ENCODE peak calls at places on chromosomes 12 and 14, in five cellular contexts. D is testis; N is tibial artery; T is CD8-positive, alpha-beta T cell; S is kidney epithelial cell. I is an unnamed sample.

GRCh38 chr12:69440016-69440415 is 30.2 kb upstream of the FRS2 start:
- DNase-seq in T (no peak), D (no peak), S (no peak), N (no peak), I (no peak)

GRCh38 chr12:14613718-14614117 is 46.0 kb upstream of the PLBD1 start:
- DNase-seq in S (no peak), T (no peak), D (no peak), N (no peak), I (no peak)

GRCh38 chr14:50601405-50601804 is 41.5 kb downstream of the ATL1 start:
- DNase-seq in S (no peak), N (no peak), D (no peak), T (no peak), I (no peak)

GRCh38 chr14:52988153-52988552 is 37.3 kb upstream of the FERMT2 start:
- DNase-seq in D (no peak), S (no peak), N (no peak), T (no peak), I (no peak)

GRCh38 chr14:54761835-54762234 is 140.8 kb downstream of the GCH1 start:
- DNase-seq in N (no peak), S (no peak), D (no peak), T (no peak), I (no peak)

GRCh38 chr12:101925352-101925751 is 48.0 kb downstream of the DRAM1 start:
- DNase-seq in D (peak; percentile 54), N (peak; percentile 86), S (peak; percentile 67), T (no peak), I (peak; percentile 97)

GRCh38 chr14:76420827-76421226 is 44.9 kb downstream of the ESRRB start:
- DNase-seq in S (no peak), T (no peak), D (no peak), N (no peak), I (no peak)

GRCh38 chr14:34676516-34677211 is 37.7 kb downstream of the CFL2 start:
- DNase-seq in T (no peak), N (no peak), S (no peak), D (no peak), I (no peak)

GRCh38 chr12:39993261-39993660 is 112.6 kb downstream of the SLC2A13 start:
- DNase-seq in D (no peak), T (no peak), N (no peak), S (no peak), I (no peak)

GRCh38 chr12:115599251-115599811 is 678.2 kb downstream of the MED13L start:
- DNase-seq in S (no peak), T (no peak), D (peak; percentile 61), N (no peak), I (no peak)

GRCh38 chr12:26787125-26787495 is 45.9 kb downstream of the ITPR2 start:
- DNase-seq in S (no peak), N (no peak), D (no peak), T (no peak), I (peak; percentile 37)

GRCh38 chr14:76168531-76168930 is 16.8 kb downstream of the GPATCH2L start:
- DNase-seq in N (no peak), T (no peak), D (no peak), S (peak; percentile 61), I (no peak)

GRCh38 chr12:128606040-128606439 is 217.7 kb downstream of the SLC15A4 start:
- DNase-seq in T (no peak), S (no peak), D (no peak), N (no peak), I (no peak)

GRCh38 chr12:113863455-113863845 is 102.7 kb downstream of the RBM19 start:
- DNase-seq in S (no peak), N (no peak), T (no peak), D (no peak), I (no peak)

GRCh38 chr14:93239869-93240677 is 33.0 kb downstream of the UBR7 start:
- DNase-seq in S (peak; percentile 45), T (no peak), D (no peak), N (no peak), I (peak; percentile 35)

GRCh38 chr12:111359231-111359913 is 9.5 kb downstream of the PHETA1 start:
- DNase-seq in S (no peak), N (peak; percentile 36), D (no peak), T (no peak), I (no peak)

GRCh38 chr12:26017484-26018211 is 59.2 kb downstream of the RASSF8 start:
- DNase-seq in S (no peak), N (no peak), D (peak; percentile 32), T (no peak), I (no peak)

GRCh38 chr14:61126083-61126962 is 145.3 kb downstream of the SLC38A6 start:
- DNase-seq in S (no peak), D (no peak), N (no peak), T (no peak), I (no peak)

GRCh38 chr12:46266869-46267617 is 1.8 kb downstream of the SLC38A1 start:
- DNase-seq in T (peak; percentile 72), S (no peak), N (peak; percentile 53), D (peak; percentile 53), I (no peak)

GRCh38 chr14:99393059-99393655 is 87.5 kb downstream of the SETD3 start:
- DNase-seq in T (no peak), D (peak; percentile 41), S (no peak), N (no peak), I (no peak)

GRCh38 chr12:62898568-62898967 is 36.4 kb downstream of the PPM1H start:
- DNase-seq in N (no peak), T (no peak), S (no peak), D (no peak), I (no peak)

GRCh38 chr12:31778687-31779086 is 49.9 kb upstream of the AMN1 start:
- DNase-seq in N (no peak), S (no peak), T (no peak), D (no peak), I (no peak)

GRCh38 chr12:107593713-107594381 is 91.8 kb upstream of the PWP1 start:
- DNase-seq in T (no peak), S (no peak), D (peak; percentile 74), N (no peak), I (no peak)

DNA sequence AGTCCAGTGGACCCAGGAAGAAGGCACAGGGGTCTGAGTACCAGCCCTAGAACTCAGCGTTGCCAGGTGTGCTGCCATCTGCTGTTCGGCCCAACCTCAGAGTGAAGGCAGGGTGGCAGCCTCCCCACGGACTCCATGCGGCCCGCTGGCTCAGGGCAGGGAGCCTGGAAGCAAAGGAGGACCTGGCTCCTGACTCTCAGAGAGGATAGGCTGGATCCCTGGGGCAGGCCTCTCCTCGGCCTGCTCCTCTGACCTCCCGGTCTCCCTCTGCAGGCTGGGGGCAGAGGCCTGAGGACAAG is 10.1 kb downstream of the MCRS1 start:
- DNase-seq in D (no peak), N (no peak), T (no peak), S (no peak), I (no peak)
- H3K4me3 ChIP-seq in D (no peak overlapping the region), N (no peak overlapping the region), T (no peak overlapping the region), S (no peak overlapping the region), I (no peak overlapping the region)

GRCh38 chr14:71629250-71629649 is 303.0 kb upstream of the RGS6 start:
- DNase-seq in N (no peak), D (no peak), S (no peak), T (no peak), I (no peak)
- H3K27me3 ChIP-seq in N (no peaks in the 10 kb centered on the region), D (no peaks in the 10 kb centered on the region), S (no peaks in the 10 kb centered on the region), T (no peaks in the 10 kb centered on the region), I (no peaks in the 10 kb centered on the region)

GRCh38 chr14:91885837-91886236 is 18.5 kb upstream of the TC2N start:
- DNase-seq in N (no peak), D (no peak), T (no peak), S (no peak), I (no peak)
- H3K4me3 ChIP-seq in N (no peak overlapping the region), D (no peak overlapping the region), T (no peak overlapping the region), S (no peak overlapping the region), I (no peak overlapping the region)

GRCh38 chr12:5066251-5066650 is 22.6 kb downstream of the KCNA5 start:
- DNase-seq in T (no peak), S (no peak), D (no peak), N (no peak), I (no peak)

GRCh38 chr12:5068623-5069022 is 24.9 kb downstream of the KCNA5 start:
- DNase-seq in N (no peak), T (no peak), S (no peak), D (no peak), I (no peak)

GRCh38 chr12:5070090-5070489 is 26.4 kb downstream of the KCNA5 start:
- DNase-seq in T (no peak), S (no peak), N (no peak), D (no peak), I (no peak)

GRCh38 chr12:5064913-5065490 is 21.3 kb downstream of the KCNA5 start:
- DNase-seq in N (no peak), T (no peak), D (no peak), S (no peak), I (no peak)

DNA sequence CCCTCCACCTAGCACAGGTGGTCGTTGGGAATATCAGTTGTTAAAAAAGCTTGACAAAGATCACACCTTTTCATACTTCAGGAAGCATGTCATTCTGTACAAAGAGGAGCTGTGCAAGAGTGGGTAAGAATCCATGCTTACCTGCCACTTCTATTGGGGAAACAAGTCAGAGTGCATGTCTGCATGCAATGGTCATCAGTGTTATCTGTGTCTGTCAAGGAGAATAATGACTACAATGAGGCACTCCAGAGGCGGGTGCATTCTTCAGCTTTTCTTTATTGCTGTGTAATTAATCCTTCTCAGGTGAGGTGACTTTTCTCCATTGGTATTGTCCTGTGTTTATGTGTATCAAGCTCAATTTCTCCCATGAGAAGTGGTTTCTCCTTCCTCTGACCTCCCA is 24.4 kb downstream of the KCNA5 start:
- DNase-seq in S (no peak), N (no peak), D (no peak), T (no peak), I (no peak)
- H3K27me3 ChIP-seq in S (no peaks in the 10 kb centered on the region), N (no peaks in the 10 kb centered on the region), D (no peaks in the 10 kb centered on the region), T (no peaks in the 10 kb centered on the region), I (peaks cover 4% of the 10 kb centered on the region)

GRCh38 chr12:52022841-52023181 is 16.1 kb downstream of the TAMALIN start:
- DNase-seq in N (no peak), D (no peak), T (no peak), S (no peak), I (no peak)
- H3K4me3 ChIP-seq in N (peak overlapping the region; percentile 52), D (peak overlapping the region; percentile 64), T (peak overlapping the region; percentile 66), S (peak overlapping the region; percentile 50), I (peak overlapping the region; percentile 61)

I was measured in BJ.